ENCODE peak calls at places on chromosome 1, in eight cellular contexts. Q is midbrain; S is stimulated activated naive B cell treated with anti-CD40 and anti-IgM and Interleukin-4, amounts not matched to agents 10 μg/mL and 1 μg/mL and 100 μg/mL, for 72 hours; C is A172; I is left cardiac atrium; G is activated CD4-positive, alpha-beta T cell treated with anti-CD3 and anti-CD28 coated beads, Interleukin-2, amount 10 ng/mL, durations not matched to agents 7 days and 5 days; Y is HS-5; J is ELR. O is an unnamed sample.

GRCh38 chr1:172447641-172448040 is 3.8 kb upstream of the PIGC start:
- DNase-seq in Q (no peak), S (no peak), C (no peak), I (no peak), G (no peak), Y (no peak), J (no peak), O (no peak)

GRCh38 chr1:115705085-115706008 is 63.2 kb downstream of the CASQ2 start:
- DNase-seq in Q (no peak), S (no peak), C (no peak), I (no peak), G (no peak), Y (no peak), J (peak), O (no peak)

GRCh38 chr1:172167801-172168596 is 252.5 kb upstream of the C1orf105 start:
- DNase-seq in Q (peak), S (no peak), C (peak), I (no peak), G (no peak), Y (no peak), J (no peak), O (no peak)

GRCh38 chr1:192441492-192441891 is 124.7 kb downstream of the RGS21 start:
- DNase-seq in Q (no peak), S (no peak), C (no peak), I (no peak), G (no peak), Y (no peak), J (no peak), O (no peak)

GRCh38 chr1:230572121-230573083 is 69.9 kb upstream of the COG2 start:
- DNase-seq in Q (peak), S (no peak), C (no peak), I (no peak), G (no peak), Y (no peak), J (peak), O (peak)

GRCh38 chr1:201399352-201400126 is 415 bp upstream of the LAD1 start:
- DNase-seq in Q (no peak), S (no peak), C (no peak), I (no peak), G (no peak), Y (no peak), J (no peak), O (peak)

GRCh38 chr1:171366099-171366498 is 52.1 kb downstream of the FMO4 start:
- DNase-seq in Q (no peak), S (no peak), C (no peak), I (no peak), G (no peak), Y (no peak), J (no peak), O (peak)

GRCh38 chr1:169759038-169759437 is 25.2 kb upstream of the SELE start:
- DNase-seq in Q (no peak), S (no peak), C (no peak), I (no peak), G (no peak), Y (no peak), J (no peak), O (no peak)

GRCh38 chr1:56029329-56030003 is 549.9 kb downstream of the PLPP3 start:
- DNase-seq in Q (no peak), S (no peak), C (no peak), I (no peak), G (no peak), Y (no peak), J (no peak), O (no peak)

GRCh38 chr1:215290018-215290417 is 207.5 kb downstream of the KCNK2 start:
- DNase-seq in Q (no peak), S (no peak), C (no peak), I (no peak), G (no peak), Y (no peak), J (peak), O (no peak)

GRCh38 chr1:91830242-91831131 is 55.5 kb downstream of the TGFBR3 start:
- DNase-seq in Q (peak), S (no peak), C (peak), I (peak), G (no peak), Y (no peak), J (peak), O (peak)

GRCh38 chr1:202291961-202292712 is 49.6 kb downstream of the UBE2T start:
- DNase-seq in Q (no peak), S (no peak), C (peak), I (peak), G (no peak), Y (peak), J (peak), O (peak)

GRCh38 chr1:33178836-33179439 is 2.9 kb downstream of the TRIM62 start:
- DNase-seq in Q (no peak), S (no peak), C (no peak), I (no peak), G (no peak), Y (no peak), J (no peak), O (no peak)

GRCh38 chr1:15220825-15221431 is 26.1 kb upstream of the FHAD1 start:
- DNase-seq in Q (no peak), S (no peak), C (no peak), I (no peak), G (no peak), Y (no peak), J (peak), O (no peak)

GRCh38 chr1:241356187-241356518 is 852 bp downstream of the RGS7 start:
- DNase-seq in Q (no peak), S (no peak), C (peak), I (no peak), G (no peak), Y (peak), J (no peak), O (no peak)

GRCh38 chr1:65067491-65068201 is 80.4 kb upstream of the AK4 start:
- DNase-seq in Q (peak), S (peak), C (peak), I (peak), G (peak), Y (peak), J (peak), O (peak)

GRCh38 chr1:239952348-239953307 is 139.1 kb upstream of the FMN2 start:
- DNase-seq in Q (no peak), S (no peak), C (peak), I (no peak), G (no peak), Y (no peak), J (peak), O (no peak)

GRCh38 chr1:156165083-156165482 is 11.7 kb downstream of the SEMA4A start:
- DNase-seq in Q (no peak), S (peak), C (peak), I (no peak), G (no peak), Y (no peak), J (peak), O (no peak)

GRCh38 chr1:222347627-222348026 is 200.3 kb downstream of the HHIPL2 start:
- DNase-seq in Q (no peak), S (no peak), C (no peak), I (no peak), G (no peak), Y (no peak), J (no peak), O (no peak)

GRCh38 chr1:27509127-27510080 is 19.4 kb upstream of the WASF2 start:
- DNase-seq in Q (no peak), S (no peak), C (no peak), I (no peak), G (no peak), Y (no peak), J (no peak), O (no peak)

GRCh38 chr1:204307334-204307883 is 52.3 kb downstream of the PLEKHA6 start:
- DNase-seq in Q (no peak), S (no peak), C (no peak), I (peak), G (no peak), Y (no peak), J (peak), O (no peak)

O was measured in LoVo.